ENCODE peak calls at places on chromosomes 13 and 19, in six cellular contexts. One of them, this sample, is unnamed.

GRCh38 chr19:54011507-54012211 is 20.2 kb downstream of the CACNG6 start:
- DNase-seq in vagina: no peak
- DNase-seq in breast epithelium: no peak
- DNase-seq in transverse colon: no peak
- DNase-seq in GM12878: no peak
- DNase-seq in esophagus muscularis mucosa: no peak
- DNase-seq in this sample: no peak

GRCh38 chr19:4379383-4380253 is 20.7 kb downstream of the SH3GL1 start:
- DNase-seq in vagina: no peak
- DNase-seq in esophagus muscularis mucosa: no peak
- DNase-seq in breast epithelium: no peak
- DNase-seq in transverse colon: no peak
- DNase-seq in GM12878: peak
- DNase-seq in this sample: peak

GRCh38 chr19:35963514-35963913 is 27.3 kb downstream of the LRFN3 start:
- DNase-seq in vagina: no peak
- DNase-seq in breast epithelium: no peak
- DNase-seq in esophagus muscularis mucosa: no peak
- DNase-seq in GM12878: no peak
- DNase-seq in transverse colon: no peak
- DNase-seq in this sample: no peak

GRCh38 chr13:44402902-44403719 is 29.5 kb downstream of the SERP2 start:
- DNase-seq in vagina: no peak
- DNase-seq in GM12878: no peak
- DNase-seq in transverse colon: peak
- DNase-seq in esophagus muscularis mucosa: no peak
- DNase-seq in breast epithelium: peak
- DNase-seq in this sample: peak

GRCh38 chr13:88051746-88052482 is 380.7 kb downstream of the SLITRK5 start:
- DNase-seq in breast epithelium: no peak
- DNase-seq in GM12878: no peak
- DNase-seq in transverse colon: no peak
- DNase-seq in esophagus muscularis mucosa: no peak
- DNase-seq in vagina: no peak
- DNase-seq in this sample: peak

GRCh38 chr13:45659536-45659935 is 42.6 kb upstream of the CBY2 start:
- DNase-seq in breast epithelium: no peak
- DNase-seq in vagina: no peak
- DNase-seq in transverse colon: no peak
- DNase-seq in esophagus muscularis mucosa: no peak
- DNase-seq in GM12878: no peak
- DNase-seq in this sample: no peak

GRCh38 chr19:18418034-18418724 is 1.0 kb upstream of the SSBP4 start:
- DNase-seq in transverse colon: no peak
- DNase-seq in GM12878: no peak
- DNase-seq in breast epithelium: no peak
- DNase-seq in vagina: no peak
- DNase-seq in esophagus muscularis mucosa: no peak
- DNase-seq in this sample: peak

GRCh38 chr13:20489185-20489820 is 36.4 kb downstream of the CRYL1 start:
- DNase-seq in transverse colon: peak
- DNase-seq in GM12878: no peak
- DNase-seq in vagina: no peak
- DNase-seq in breast epithelium: no peak
- DNase-seq in esophagus muscularis mucosa: no peak
- DNase-seq in this sample: no peak

GRCh38 chr19:977058-977464 is 7.1 kb upstream of the WDR18 start:
- DNase-seq in esophagus muscularis mucosa: no peak
- DNase-seq in GM12878: no peak
- DNase-seq in vagina: no peak
- DNase-seq in breast epithelium: no peak
- DNase-seq in transverse colon: no peak
- DNase-seq in this sample: no peak

GRCh38 chr13:73138967-73139491 is 80.2 kb downstream of the KLF5 start:
- DNase-seq in breast epithelium: no peak
- DNase-seq in vagina: no peak
- DNase-seq in esophagus muscularis mucosa: no peak
- DNase-seq in GM12878: no peak
- DNase-seq in transverse colon: peak
- DNase-seq in this sample: no peak
- H3K4me3 ChIP-seq in breast epithelium: no peak
- H3K4me3 ChIP-seq in vagina: no peak
- H3K4me3 ChIP-seq in esophagus muscularis mucosa: no peak
- H3K4me3 ChIP-seq in GM12878: no peak
- H3K4me3 ChIP-seq in transverse colon: peak
- H3K4me3 ChIP-seq in this sample: no peak

DNA sequence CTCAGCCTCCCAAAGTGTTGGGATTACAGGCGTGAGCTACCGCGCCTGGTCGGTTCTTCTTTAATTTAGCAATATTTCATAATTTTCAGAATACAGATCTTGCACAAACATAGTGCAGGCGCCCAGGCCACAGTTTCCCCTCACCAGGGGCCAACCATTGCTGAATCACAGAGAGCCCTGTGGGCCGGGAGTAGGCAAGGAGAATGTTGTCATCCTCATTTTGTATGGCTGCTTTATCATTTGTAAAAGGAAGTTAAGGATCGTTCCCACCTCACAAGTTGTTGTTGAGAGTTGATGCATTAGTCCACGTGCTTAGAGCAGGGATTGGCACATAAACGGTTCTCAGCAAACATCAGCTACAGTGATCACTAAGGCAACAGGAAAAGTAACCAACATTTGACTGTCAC is 30.2 kb downstream of the MEIS3 start:
- DNase-seq in transverse colon: peak
- DNase-seq in esophagus muscularis mucosa: no peak
- DNase-seq in GM12878: no peak
- DNase-seq in vagina: no peak
- DNase-seq in breast epithelium: no peak
- DNase-seq in this sample: peak
- TF ChIP-seq POLR2AphosphoS5 in transverse colon: no peak
- TF ChIP-seq POLR2AphosphoS5 in esophagus muscularis mucosa: no peak
- TF ChIP-seq POLR2AphosphoS5 in GM12878: no peak
- TF ChIP-seq POLR2AphosphoS5 in vagina: no peak
- TF ChIP-seq POLR2AphosphoS5 in breast epithelium: no peak
- TF ChIP-seq POLR2AphosphoS5 in this sample: no peak

DNA sequence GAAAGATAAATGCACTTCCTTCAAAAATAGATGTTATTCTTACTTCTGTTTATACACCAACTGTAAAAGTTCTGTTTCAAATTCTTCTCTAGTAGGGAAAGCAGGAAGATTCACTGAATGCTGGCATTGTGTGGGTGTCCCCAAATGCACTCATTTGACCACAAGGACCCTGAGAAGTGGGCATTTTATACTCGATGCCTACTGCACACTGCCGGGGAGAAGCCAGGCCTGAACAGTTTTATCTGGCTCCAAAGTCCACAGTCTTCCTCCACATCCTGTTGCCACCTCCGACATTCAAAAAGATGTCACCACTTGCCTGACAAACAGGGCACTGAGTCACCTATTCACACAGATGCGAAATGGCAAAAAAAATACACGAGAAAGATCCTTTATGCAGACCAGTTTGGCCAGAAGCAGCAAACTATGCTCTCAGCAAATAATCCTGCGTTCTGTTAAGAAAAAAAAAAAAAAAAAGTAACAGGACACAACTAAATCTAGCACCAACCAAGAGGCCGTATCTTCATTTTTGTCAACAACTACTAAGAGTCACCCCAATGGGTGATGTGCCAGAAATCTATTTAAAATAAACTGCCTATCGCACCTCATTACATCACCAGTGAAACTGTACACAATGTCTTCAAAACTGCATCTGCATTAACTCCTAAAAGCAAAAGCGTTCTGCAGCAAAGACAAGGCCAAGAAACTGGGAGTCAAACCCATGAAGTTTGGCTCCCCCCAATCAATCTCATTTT is 6.2 kb downstream of the ZC3H4 start:
- DNase-seq in vagina: no peak
- DNase-seq in transverse colon: no peak
- DNase-seq in GM12878: no peak
- DNase-seq in breast epithelium: no peak
- DNase-seq in esophagus muscularis mucosa: no peak
- DNase-seq in this sample: peak
- H3K4me3 ChIP-seq in vagina: no peak
- H3K4me3 ChIP-seq in transverse colon: no peak
- H3K4me3 ChIP-seq in GM12878: peak
- H3K4me3 ChIP-seq in breast epithelium: no peak
- H3K4me3 ChIP-seq in esophagus muscularis mucosa: peak
- H3K4me3 ChIP-seq in this sample: peak

GRCh38 chr19:48354332-48354992 is 9.3 kb downstream of the TMEM143 start:
- DNase-seq in breast epithelium: no peak
- DNase-seq in transverse colon: no peak
- DNase-seq in GM12878: no peak
- DNase-seq in vagina: no peak
- DNase-seq in esophagus muscularis mucosa: no peak
- DNase-seq in this sample: no peak
- TF ChIP-seq POLR2AphosphoS5 in breast epithelium: no peak
- TF ChIP-seq POLR2AphosphoS5 in transverse colon: no peak
- TF ChIP-seq POLR2AphosphoS5 in GM12878: no peak
- TF ChIP-seq POLR2AphosphoS5 in vagina: no peak
- TF ChIP-seq POLR2AphosphoS5 in esophagus muscularis mucosa: no peak
- TF ChIP-seq POLR2AphosphoS5 in this sample: no peak

GRCh38 chr13:28495586-28496564 is 947 bp upstream of the FLT1 start:
- DNase-seq in transverse colon: no peak
- DNase-seq in esophagus muscularis mucosa: no peak
- DNase-seq in breast epithelium: no peak
- DNase-seq in vagina: no peak
- DNase-seq in GM12878: no peak
- DNase-seq in this sample: no peak

GRCh38 chr13:28492527-28493367 is 2.2 kb downstream of the FLT1 start:
- DNase-seq in vagina: no peak
- DNase-seq in esophagus muscularis mucosa: no peak
- DNase-seq in transverse colon: no peak
- DNase-seq in breast epithelium: no peak
- DNase-seq in GM12878: peak
- DNase-seq in this sample: no peak

GRCh38 chr13:28494537-28494860 is 429 bp downstream of the FLT1 start:
- DNase-seq in breast epithelium: no peak
- DNase-seq in transverse colon: no peak
- DNase-seq in GM12878: no peak
- DNase-seq in esophagus muscularis mucosa: no peak
- DNase-seq in vagina: no peak
- DNase-seq in this sample: no peak

GRCh38 chr13:28494861-28495585 is at the start of gene FLT1:
- DNase-seq in transverse colon: no peak
- DNase-seq in breast epithelium: no peak
- DNase-seq in GM12878: no peak
- DNase-seq in vagina: no peak
- DNase-seq in esophagus muscularis mucosa: no peak
- DNase-seq in this sample: peak

DNA sequence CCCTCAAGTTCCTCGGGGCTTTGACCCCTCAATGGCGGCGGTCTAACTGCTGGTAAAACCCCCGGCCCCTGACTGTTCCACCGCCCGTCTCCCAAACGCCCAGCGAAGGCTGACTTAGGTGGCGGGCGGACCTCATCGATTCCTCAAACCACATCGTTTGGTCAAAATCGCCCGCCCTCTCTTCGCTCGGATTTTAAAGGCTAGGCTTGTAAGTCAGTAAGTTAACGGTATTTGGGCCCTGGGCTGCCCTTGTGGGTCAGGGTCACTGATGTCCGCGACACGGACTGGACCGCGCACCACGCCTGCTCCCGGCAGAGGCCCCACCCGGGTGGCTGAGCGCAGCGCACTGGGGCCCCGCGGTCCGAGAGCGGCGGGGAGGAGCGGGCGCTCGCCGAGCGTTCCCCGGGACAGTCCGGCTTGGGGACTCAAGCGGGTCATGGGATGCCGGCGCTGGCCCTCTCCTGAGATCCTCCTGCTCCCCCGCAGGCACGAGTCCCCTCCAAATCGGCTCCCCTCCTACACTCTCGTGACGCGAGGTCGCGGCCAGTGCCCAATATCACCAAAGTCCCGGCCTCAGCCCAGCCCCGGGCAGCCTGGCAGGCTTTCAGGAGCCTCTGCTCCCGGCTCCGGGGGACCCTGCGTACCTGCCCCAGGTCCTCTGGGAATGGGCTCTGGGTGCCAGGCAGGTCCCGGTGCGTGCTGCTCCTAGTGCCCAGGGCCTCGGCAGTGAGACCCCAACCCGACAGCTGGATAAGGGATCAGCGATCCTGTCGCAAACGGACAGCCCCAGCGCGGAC is 990 bp downstream of the FLT1 start:
- DNase-seq in vagina: no peak
- DNase-seq in GM12878: no peak
- DNase-seq in breast epithelium: no peak
- DNase-seq in esophagus muscularis mucosa: no peak
- DNase-seq in transverse colon: no peak
- DNase-seq in this sample: peak
- H3K4me3 ChIP-seq in vagina: peak
- H3K4me3 ChIP-seq in GM12878: peak
- H3K4me3 ChIP-seq in breast epithelium: peak
- H3K4me3 ChIP-seq in esophagus muscularis mucosa: peak
- H3K4me3 ChIP-seq in transverse colon: peak
- H3K4me3 ChIP-seq in this sample: peak

GRCh38 chr19:2978467-2978767 is 1.1 kb downstream of the TLE6 start:
- DNase-seq in esophagus muscularis mucosa: no peak
- DNase-seq in breast epithelium: no peak
- DNase-seq in vagina: no peak
- DNase-seq in GM12878: no peak
- DNase-seq in transverse colon: no peak
- DNase-seq in this sample: no peak

GRCh38 chr19:2977686-2978466 is 512 bp downstream of the TLE6 start:
- DNase-seq in esophagus muscularis mucosa: no peak
- DNase-seq in breast epithelium: no peak
- DNase-seq in transverse colon: no peak
- DNase-seq in GM12878: no peak
- DNase-seq in vagina: no peak
- DNase-seq in this sample: peak

GRCh38 chr19:2974342-2974932 is 2.9 kb upstream of the TLE6 start:
- DNase-seq in esophagus muscularis mucosa: no peak
- DNase-seq in transverse colon: no peak
- DNase-seq in breast epithelium: no peak
- DNase-seq in vagina: no peak
- DNase-seq in GM12878: no peak
- DNase-seq in this sample: no peak

GRCh38 chr19:2976609-2977000 is 759 bp upstream of the TLE6 start:
- DNase-seq in esophagus muscularis mucosa: no peak
- DNase-seq in breast epithelium: no peak
- DNase-seq in GM12878: no peak
- DNase-seq in transverse colon: no peak
- DNase-seq in vagina: no peak
- DNase-seq in this sample: no peak

GRCh38 chr19:2977001-2977685 is at the start of gene TLE6:
- DNase-seq in vagina: peak
- DNase-seq in GM12878: peak
- DNase-seq in transverse colon: peak
- DNase-seq in esophagus muscularis mucosa: peak
- DNase-seq in breast epithelium: peak
- DNase-seq in this sample: peak
- TF ChIP-seq POLR2AphosphoS5 in vagina: peak
- TF ChIP-seq POLR2AphosphoS5 in GM12878: peak
- TF ChIP-seq POLR2AphosphoS5 in transverse colon: peak
- TF ChIP-seq POLR2AphosphoS5 in esophagus muscularis mucosa: peak
- TF ChIP-seq POLR2AphosphoS5 in breast epithelium: peak
- TF ChIP-seq POLR2AphosphoS5 in this sample: peak

DNA sequence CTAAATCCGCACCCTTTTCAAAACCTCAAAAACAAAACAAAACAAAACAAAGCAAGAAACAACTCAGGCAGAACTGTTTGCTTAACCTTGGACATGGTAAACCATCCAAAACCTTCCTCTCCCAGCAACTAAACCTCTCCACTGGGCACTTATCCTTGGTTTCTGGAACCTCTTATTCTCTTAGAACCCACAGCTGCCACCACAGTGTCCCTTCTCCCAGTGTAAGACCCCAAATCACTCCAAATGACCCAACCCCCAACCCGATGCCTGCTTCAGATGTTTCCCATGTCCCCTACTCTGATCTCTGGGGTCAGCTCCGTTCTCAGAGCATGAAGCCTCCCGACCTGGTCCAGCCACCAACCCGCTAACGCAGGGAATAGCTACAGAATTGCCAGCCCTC is 946 bp downstream of the KLK2 start:
- DNase-seq in breast epithelium: no peak
- DNase-seq in transverse colon: no peak
- DNase-seq in vagina: no peak
- DNase-seq in esophagus muscularis mucosa: no peak
- DNase-seq in GM12878: no peak
- DNase-seq in this sample: no peak
- H3K4me3 ChIP-seq in breast epithelium: no peak
- H3K4me3 ChIP-seq in transverse colon: no peak
- H3K4me3 ChIP-seq in vagina: no peak
- H3K4me3 ChIP-seq in esophagus muscularis mucosa: no peak
- H3K4me3 ChIP-seq in GM12878: no peak
- H3K4me3 ChIP-seq in this sample: no peak

This sample was measured in spleen.